ENCODE peak calls at places on chromosomes 6 and 20, in ten cellular contexts. One of them, this sample, is unnamed.

GRCh38 chr6:37481793-37482192 is 17.9 kb downstream of the CCDC167 start:
- DNase-seq in omental fat pad: no peak
- DNase-seq in GM20000: no peak
- DNase-seq in mesothelial cell of epicardium: no peak
- DNase-seq in HFF-Myc: no peak
- DNase-seq in type B pancreatic cell: no peak
- DNase-seq in endodermal cell: peak; percentile 37
- DNase-seq in tibial nerve: no peak
- DNase-seq in fibroblast of lung: no peak
- DNase-seq in psoas muscle: no peak
- DNase-seq in this sample: no peak

GRCh38 chr6:134434019-134434949 is 116.4 kb upstream of the SGK1 start:
- DNase-seq in omental fat pad: no peak
- DNase-seq in GM20000: no peak
- DNase-seq in mesothelial cell of epicardium: no peak
- DNase-seq in HFF-Myc: no peak
- DNase-seq in type B pancreatic cell: no peak
- DNase-seq in endodermal cell: no peak
- DNase-seq in tibial nerve: no peak
- DNase-seq in fibroblast of lung: no peak
- DNase-seq in psoas muscle: no peak
- DNase-seq in this sample: no peak

GRCh38 chr6:18121580-18122127 is 823 bp downstream of the NHLRC1 start:
- DNase-seq in omental fat pad: no peak
- DNase-seq in GM20000: peak; percentile 29
- DNase-seq in mesothelial cell of epicardium: no peak
- DNase-seq in HFF-Myc: no peak
- DNase-seq in type B pancreatic cell: no peak
- DNase-seq in endodermal cell: peak; percentile 77
- DNase-seq in tibial nerve: no peak
- DNase-seq in fibroblast of lung: no peak
- DNase-seq in psoas muscle: no peak
- DNase-seq in this sample: peak; percentile 19

GRCh38 chr6:133951227-133951626 is 1.8 kb upstream of the TBPL1 start:
- DNase-seq in omental fat pad: no peak
- DNase-seq in GM20000: no peak
- DNase-seq in mesothelial cell of epicardium: no peak
- DNase-seq in HFF-Myc: no peak
- DNase-seq in type B pancreatic cell: no peak
- DNase-seq in endodermal cell: no peak
- DNase-seq in tibial nerve: no peak
- DNase-seq in fibroblast of lung: no peak
- DNase-seq in psoas muscle: no peak
- DNase-seq in this sample: no peak

GRCh38 chr20:56515657-56516381 is 8.7 kb upstream of the FAM209A start:
- DNase-seq in omental fat pad: no peak
- DNase-seq in GM20000: no peak
- DNase-seq in mesothelial cell of epicardium: no peak
- DNase-seq in HFF-Myc: no peak
- DNase-seq in type B pancreatic cell: no peak
- DNase-seq in endodermal cell: no peak
- DNase-seq in tibial nerve: no peak
- DNase-seq in fibroblast of lung: no peak
- DNase-seq in psoas muscle: no peak
- DNase-seq in this sample: no peak

GRCh38 chr6:39998126-39998525 is 63.9 kb upstream of the MOCS1 start:
- DNase-seq in omental fat pad: no peak
- DNase-seq in GM20000: no peak
- DNase-seq in mesothelial cell of epicardium: no peak
- DNase-seq in HFF-Myc: no peak
- DNase-seq in type B pancreatic cell: no peak
- DNase-seq in endodermal cell: no peak
- DNase-seq in tibial nerve: no peak
- DNase-seq in fibroblast of lung: no peak
- DNase-seq in psoas muscle: no peak
- DNase-seq in this sample: no peak

GRCh38 chr20:5687884-5688283 is 62.3 kb upstream of the SHLD1 start:
- DNase-seq in omental fat pad: no peak
- DNase-seq in GM20000: no peak
- DNase-seq in mesothelial cell of epicardium: no peak
- DNase-seq in HFF-Myc: no peak
- DNase-seq in type B pancreatic cell: no peak
- DNase-seq in endodermal cell: no peak
- DNase-seq in tibial nerve: no peak
- DNase-seq in fibroblast of lung: no peak
- DNase-seq in psoas muscle: no peak
- DNase-seq in this sample: no peak

GRCh38 chr6:3421763-3422456 is 34.9 kb downstream of the SLC22A23 start:
- DNase-seq in omental fat pad: no peak
- DNase-seq in GM20000: no peak
- DNase-seq in mesothelial cell of epicardium: no peak
- DNase-seq in HFF-Myc: no peak
- DNase-seq in type B pancreatic cell: no peak
- DNase-seq in endodermal cell: no peak
- DNase-seq in tibial nerve: no peak
- DNase-seq in fibroblast of lung: peak; percentile 83
- DNase-seq in psoas muscle: no peak
- DNase-seq in this sample: no peak

GRCh38 chr6:139248911-139249310 is 42.9 kb downstream of the TXLNB start:
- DNase-seq in omental fat pad: no peak
- DNase-seq in GM20000: no peak
- DNase-seq in mesothelial cell of epicardium: no peak
- DNase-seq in HFF-Myc: no peak
- DNase-seq in type B pancreatic cell: no peak
- DNase-seq in endodermal cell: no peak
- DNase-seq in tibial nerve: no peak
- DNase-seq in fibroblast of lung: no peak
- DNase-seq in psoas muscle: no peak
- DNase-seq in this sample: no peak

GRCh38 chr6:87829622-87830121 is 127.6 kb upstream of the AKIRIN2 start:
- DNase-seq in omental fat pad: no peak
- DNase-seq in GM20000: no peak
- DNase-seq in mesothelial cell of epicardium: no peak
- DNase-seq in HFF-Myc: no peak
- DNase-seq in type B pancreatic cell: no peak
- DNase-seq in endodermal cell: no peak
- DNase-seq in tibial nerve: no peak
- DNase-seq in fibroblast of lung: no peak
- DNase-seq in psoas muscle: no peak
- DNase-seq in this sample: no peak

GRCh38 chr6:87828044-87828443 is 126.0 kb upstream of the AKIRIN2 start:
- DNase-seq in omental fat pad: no peak
- DNase-seq in GM20000: no peak
- DNase-seq in mesothelial cell of epicardium: no peak
- DNase-seq in HFF-Myc: no peak
- DNase-seq in type B pancreatic cell: no peak
- DNase-seq in endodermal cell: no peak
- DNase-seq in tibial nerve: no peak
- DNase-seq in fibroblast of lung: no peak
- DNase-seq in psoas muscle: no peak
- DNase-seq in this sample: no peak

GRCh38 chr6:87830834-87831374 is 128.9 kb upstream of the AKIRIN2 start:
- DNase-seq in omental fat pad: no peak
- DNase-seq in GM20000: no peak
- DNase-seq in mesothelial cell of epicardium: no peak
- DNase-seq in HFF-Myc: no peak
- DNase-seq in type B pancreatic cell: no peak
- DNase-seq in endodermal cell: no peak
- DNase-seq in tibial nerve: no peak
- DNase-seq in fibroblast of lung: no peak
- DNase-seq in psoas muscle: no peak
- DNase-seq in this sample: no peak

GRCh38 chr6:87827291-87827690 is 125.3 kb upstream of the AKIRIN2 start:
- DNase-seq in omental fat pad: no peak
- DNase-seq in GM20000: no peak
- DNase-seq in mesothelial cell of epicardium: no peak
- DNase-seq in HFF-Myc: no peak
- DNase-seq in type B pancreatic cell: no peak
- DNase-seq in endodermal cell: no peak
- DNase-seq in tibial nerve: no peak
- DNase-seq in fibroblast of lung: no peak
- DNase-seq in psoas muscle: no peak
- DNase-seq in this sample: no peak

GRCh38 chr6:87832025-87832825 is 130.2 kb upstream of the AKIRIN2 start:
- DNase-seq in omental fat pad: no peak
- DNase-seq in GM20000: peak; percentile 36
- DNase-seq in mesothelial cell of epicardium: no peak
- DNase-seq in HFF-Myc: no peak
- DNase-seq in type B pancreatic cell: no peak
- DNase-seq in endodermal cell: no peak
- DNase-seq in tibial nerve: no peak
- DNase-seq in fibroblast of lung: peak; percentile 32
- DNase-seq in psoas muscle: no peak
- DNase-seq in this sample: no peak
- TF ChIP-seq CTCF in omental fat pad: no peak
- TF ChIP-seq CTCF in GM20000: peak; percentile 4
- TF ChIP-seq CTCF in mesothelial cell of epicardium: no peak
- TF ChIP-seq CTCF in HFF-Myc: peak; percentile 16
- TF ChIP-seq CTCF in type B pancreatic cell: peak; percentile 65
- TF ChIP-seq CTCF in endodermal cell: peak; percentile 68
- TF ChIP-seq CTCF in tibial nerve: peak; percentile 24
- TF ChIP-seq CTCF in fibroblast of lung: peak; percentile 30
- TF ChIP-seq CTCF in psoas muscle: peak; percentile 34
- TF ChIP-seq CTCF in this sample: no peak

GRCh38 chr6:108360919-108361311 is 66.1 kb downstream of the AFG1L start:
- DNase-seq in omental fat pad: no peak
- DNase-seq in GM20000: no peak
- DNase-seq in mesothelial cell of epicardium: no peak
- DNase-seq in HFF-Myc: no peak
- DNase-seq in type B pancreatic cell: no peak
- DNase-seq in endodermal cell: no peak
- DNase-seq in tibial nerve: no peak
- DNase-seq in fibroblast of lung: no peak
- DNase-seq in psoas muscle: no peak
- DNase-seq in this sample: no peak

GRCh38 chr6:108363113-108363512 is 68.3 kb downstream of the AFG1L start:
- DNase-seq in omental fat pad: no peak
- DNase-seq in GM20000: no peak
- DNase-seq in mesothelial cell of epicardium: no peak
- DNase-seq in HFF-Myc: no peak
- DNase-seq in type B pancreatic cell: no peak
- DNase-seq in endodermal cell: no peak
- DNase-seq in tibial nerve: no peak
- DNase-seq in fibroblast of lung: no peak
- DNase-seq in psoas muscle: no peak
- DNase-seq in this sample: no peak

GRCh38 chr6:108361312-108361932 is 66.6 kb downstream of the AFG1L start:
- DNase-seq in omental fat pad: no peak
- DNase-seq in GM20000: no peak
- DNase-seq in mesothelial cell of epicardium: no peak
- DNase-seq in HFF-Myc: no peak
- DNase-seq in type B pancreatic cell: no peak
- DNase-seq in endodermal cell: no peak
- DNase-seq in tibial nerve: no peak
- DNase-seq in fibroblast of lung: no peak
- DNase-seq in psoas muscle: no peak
- DNase-seq in this sample: no peak

GRCh38 chr6:108362455-108362854 is 67.6 kb downstream of the AFG1L start:
- DNase-seq in omental fat pad: no peak
- DNase-seq in GM20000: no peak
- DNase-seq in mesothelial cell of epicardium: no peak
- DNase-seq in HFF-Myc: no peak
- DNase-seq in type B pancreatic cell: no peak
- DNase-seq in endodermal cell: no peak
- DNase-seq in tibial nerve: no peak
- DNase-seq in fibroblast of lung: no peak
- DNase-seq in psoas muscle: no peak
- DNase-seq in this sample: no peak

GRCh38 chr6:108359901-108360882 is 65.3 kb downstream of the AFG1L start:
- DNase-seq in omental fat pad: no peak
- DNase-seq in GM20000: no peak
- DNase-seq in mesothelial cell of epicardium: no peak
- DNase-seq in HFF-Myc: no peak
- DNase-seq in type B pancreatic cell: no peak
- DNase-seq in endodermal cell: no peak
- DNase-seq in tibial nerve: no peak
- DNase-seq in fibroblast of lung: peak; percentile 65
- DNase-seq in psoas muscle: no peak
- DNase-seq in this sample: no peak
- TF ChIP-seq CTCF in omental fat pad: no peak
- TF ChIP-seq CTCF in GM20000: no peak
- TF ChIP-seq CTCF in mesothelial cell of epicardium: no peak
- TF ChIP-seq CTCF in HFF-Myc: peak; percentile 11
- TF ChIP-seq CTCF in type B pancreatic cell: no peak
- TF ChIP-seq CTCF in endodermal cell: peak; percentile 69
- TF ChIP-seq CTCF in tibial nerve: no peak
- TF ChIP-seq CTCF in fibroblast of lung: no peak
- TF ChIP-seq CTCF in psoas muscle: no peak
- TF ChIP-seq CTCF in this sample: no peak

GRCh38 chr6:162249907-162250642 is 477.5 kb downstream of the PRKN start:
- DNase-seq in omental fat pad: no peak
- DNase-seq in GM20000: no peak
- DNase-seq in mesothelial cell of epicardium: no peak
- DNase-seq in HFF-Myc: no peak
- DNase-seq in type B pancreatic cell: no peak
- DNase-seq in endodermal cell: no peak
- DNase-seq in tibial nerve: no peak
- DNase-seq in fibroblast of lung: no peak
- DNase-seq in psoas muscle: no peak
- DNase-seq in this sample: no peak

GRCh38 chr6:162245831-162246230 is 481.7 kb downstream of the PRKN start:
- DNase-seq in omental fat pad: no peak
- DNase-seq in GM20000: no peak
- DNase-seq in mesothelial cell of epicardium: no peak
- DNase-seq in HFF-Myc: no peak
- DNase-seq in type B pancreatic cell: no peak
- DNase-seq in endodermal cell: no peak
- DNase-seq in tibial nerve: no peak
- DNase-seq in fibroblast of lung: no peak
- DNase-seq in psoas muscle: no peak
- DNase-seq in this sample: no peak

GRCh38 chr6:162251257-162251656 is 476.3 kb downstream of the PRKN start:
- DNase-seq in omental fat pad: no peak
- DNase-seq in GM20000: no peak
- DNase-seq in mesothelial cell of epicardium: no peak
- DNase-seq in HFF-Myc: no peak
- DNase-seq in type B pancreatic cell: no peak
- DNase-seq in endodermal cell: peak; percentile 72
- DNase-seq in tibial nerve: no peak
- DNase-seq in fibroblast of lung: no peak
- DNase-seq in psoas muscle: no peak
- DNase-seq in this sample: no peak
- TF ChIP-seq CTCF in omental fat pad: no peak
- TF ChIP-seq CTCF in GM20000: no peak
- TF ChIP-seq CTCF in mesothelial cell of epicardium: no peak
- TF ChIP-seq CTCF in HFF-Myc: no peak
- TF ChIP-seq CTCF in type B pancreatic cell: peak; percentile 48
- TF ChIP-seq CTCF in endodermal cell: peak; percentile 79
- TF ChIP-seq CTCF in tibial nerve: no peak
- TF ChIP-seq CTCF in fibroblast of lung: no peak
- TF ChIP-seq CTCF in psoas muscle: no peak
- TF ChIP-seq CTCF in this sample: no peak

DNA sequence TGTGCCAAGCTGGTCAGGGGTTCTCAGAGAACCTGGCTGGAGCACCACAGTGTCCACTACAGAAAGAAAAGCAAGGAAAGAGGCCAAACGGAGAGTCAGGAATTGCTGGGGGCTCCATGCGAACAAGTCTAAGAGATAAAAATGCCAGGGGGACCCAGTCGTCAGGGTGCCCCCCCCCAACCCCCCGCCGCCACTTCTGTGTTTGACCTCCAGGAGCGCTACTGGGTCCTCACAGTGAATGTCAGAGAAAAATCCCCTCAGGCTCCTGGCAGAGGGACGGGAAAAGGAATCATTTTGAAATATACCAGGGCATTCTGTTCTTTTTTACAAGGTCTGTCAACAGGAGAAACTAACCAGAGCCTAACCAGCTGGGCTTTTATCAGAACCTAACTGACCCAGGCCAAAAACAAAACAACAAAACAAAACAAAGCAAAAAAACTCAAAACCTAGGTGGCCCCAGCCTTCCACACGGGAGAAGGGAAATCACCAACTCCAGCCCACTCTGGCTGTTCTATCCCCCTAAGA is 17.9 kb upstream of the NELFCD start:
- DNase-seq in omental fat pad: no peak
- DNase-seq in GM20000: no peak
- DNase-seq in mesothelial cell of epicardium: no peak
- DNase-seq in HFF-Myc: no peak
- DNase-seq in type B pancreatic cell: no peak
- DNase-seq in endodermal cell: peak; percentile 60
- DNase-seq in tibial nerve: no peak
- DNase-seq in fibroblast of lung: no peak
- DNase-seq in psoas muscle: no peak
- DNase-seq in this sample: no peak
- TF ChIP-seq CTCF in omental fat pad: no peak
- TF ChIP-seq CTCF in GM20000: no peak
- TF ChIP-seq CTCF in mesothelial cell of epicardium: no peak
- TF ChIP-seq CTCF in HFF-Myc: no peak
- TF ChIP-seq CTCF in type B pancreatic cell: no peak
- TF ChIP-seq CTCF in endodermal cell: peak; percentile 66
- TF ChIP-seq CTCF in tibial nerve: no peak
- TF ChIP-seq CTCF in fibroblast of lung: no peak
- TF ChIP-seq CTCF in psoas muscle: no peak
- TF ChIP-seq CTCF in this sample: no peak

This sample was measured in activated B cell treated with CpG ODN at 0.5 μM for 24 hours.